ENCODE peak calls at places on chromosomes 4 and X, in five cellular contexts. Q is testis, O is mammary epithelial cell, B is GM23248, M is fibroblast of lung. T is an unnamed sample. For H3K4me1, the result is how much of the 10 kb centered on the place peaks cover.

GRCh38 chr4:2335729-2336101 is 73.8 kb upstream of the MXD4 start:
- DNase-seq in Q (no peak), O (no peak), B (no peak), M (no peak), T (no peak)

GRCh38 chr4:17469931-17470674 is 41.8 kb downstream of the QDPR start:
- DNase-seq in Q (no peak), O (peak), B (no peak), M (peak), T (no peak)

GRCh38 chrX:2967998-2968909 is 38.1 kb upstream of the ARSH start:
- DNase-seq in Q (peak), O (peak), B (peak), M (peak), T (no peak)

GRCh38 chr4:141501931-141502330 is 134.5 kb upstream of the IL15 start:
- DNase-seq in Q (no peak), O (no peak), B (peak), M (peak), T (no peak)

GRCh38 chr4:13918110-13918509 is 290.6 kb upstream of the BOD1L1 start:
- DNase-seq in Q (no peak), O (peak), B (peak), M (peak), T (peak)

GRCh38 chrX:9316096-9316495 is 148.8 kb upstream of the TBL1X start:
- DNase-seq in Q (no peak), O (no peak), B (no peak), M (peak), T (no peak)

GRCh38 chrX:156005144-156005543 is 7.6 kb downstream of the IL9R start:
- DNase-seq in Q (no peak), O (no peak), B (no peak), M (no peak), T (no peak)

GRCh38 chr4:1004557-1005485 is 6.6 kb upstream of the FGFRL1 start:
- DNase-seq in Q (no peak), O (no peak), B (no peak), M (no peak), T (no peak)

GRCh38 chr4:68267433-68267944 is 22.0 kb upstream of the TMPRSS11B start:
- DNase-seq in Q (no peak), O (peak), B (peak), M (peak), T (peak)

GRCh38 chr4:119706804-119707203 is 78.2 kb upstream of the PDE5A start:
- DNase-seq in Q (no peak), O (no peak), B (no peak), M (no peak), T (no peak)

GRCh38 chr4:119709418-119709817 is 80.8 kb upstream of the PDE5A start:
- DNase-seq in Q (no peak), O (no peak), B (no peak), M (no peak), T (peak)

DNA sequence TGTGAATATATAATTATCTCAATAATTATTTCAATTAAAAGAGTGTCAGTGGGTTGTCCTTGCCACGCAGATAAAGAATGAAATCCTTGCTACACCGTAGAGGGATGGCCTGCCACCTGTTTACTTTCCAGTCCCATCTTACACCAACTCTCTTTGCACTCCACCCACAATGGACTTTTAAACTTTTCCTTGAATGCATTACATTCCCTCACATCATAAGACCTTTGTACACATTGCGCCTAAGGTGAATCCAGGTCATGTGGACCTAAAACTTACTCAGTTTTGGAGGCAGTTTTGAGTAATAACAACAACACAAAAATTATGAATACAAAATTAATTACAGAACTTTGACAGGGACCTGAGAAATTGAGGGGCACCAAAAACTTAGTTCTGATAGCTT is 78.7 kb upstream of the PDE5A start:
- DNase-seq in Q (no peak), O (no peak), B (no peak), M (no peak), T (peak)
- H3K27ac ChIP-seq in Q (no peak), O (no peak), B (no peak), M (no peak), T (no peak)

GRCh38 chrX:133413218-133413925 is 1.9 kb downstream of the GPC4 start:
- DNase-seq in Q (no peak), O (no peak), B (no peak), M (no peak), T (no peak)
- H3K4me3 ChIP-seq in Q (peak), O (peak), B (peak), M (peak), T (peak)

GRCh38 chr4:152559641-152560040 is 23.7 kb upstream of the FBXW7 start:
- DNase-seq in Q (no peak), O (no peak), B (no peak), M (no peak), T (no peak)

GRCh38 chr4:152556814-152557213 is 20.9 kb upstream of the FBXW7 start:
- DNase-seq in Q (no peak), O (no peak), B (no peak), M (no peak), T (no peak)

GRCh38 chr4:152554742-152555141 is 18.9 kb upstream of the FBXW7 start:
- DNase-seq in Q (no peak), O (no peak), B (no peak), M (no peak), T (no peak)

GRCh38 chr4:152556283-152556682 is 20.4 kb upstream of the FBXW7 start:
- DNase-seq in Q (no peak), O (no peak), B (no peak), M (no peak), T (peak)
- H3K4me1 ChIP-seq in Q (under half), O (under half), B (under half), M (under half), T (under half)

GRCh38 chr4:3409571-3410091 is 32.1 kb upstream of the HGFAC start:
- DNase-seq in Q (no peak), O (no peak), B (no peak), M (no peak), T (no peak)

GRCh38 chr4:3408793-3409330 is 32.9 kb upstream of the HGFAC start:
- DNase-seq in Q (no peak), O (no peak), B (no peak), M (no peak), T (no peak)

GRCh38 chr4:3411676-3412075 is 30.1 kb upstream of the HGFAC start:
- DNase-seq in Q (no peak), O (no peak), B (no peak), M (no peak), T (no peak)

GRCh38 chr4:3412257-3413020 is 29.3 kb upstream of the HGFAC start:
- DNase-seq in Q (no peak), O (no peak), B (no peak), M (no peak), T (no peak)

GRCh38 chr4:3410401-3411135 is 31.2 kb upstream of the HGFAC start:
- DNase-seq in Q (no peak), O (no peak), B (no peak), M (no peak), T (no peak)
- H3K27ac ChIP-seq in Q (no peak), O (no peak), B (no peak), M (no peak), T (no peak)

GRCh38 chrX:70168238-70169188 is 8.8 kb upstream of the DGAT2L6 start:
- DNase-seq in Q (peak), O (peak), B (peak), M (peak), T (peak)
- H3K4me3 ChIP-seq in Q (no peak), O (no peak), B (peak), M (peak), T (no peak)

DNA sequence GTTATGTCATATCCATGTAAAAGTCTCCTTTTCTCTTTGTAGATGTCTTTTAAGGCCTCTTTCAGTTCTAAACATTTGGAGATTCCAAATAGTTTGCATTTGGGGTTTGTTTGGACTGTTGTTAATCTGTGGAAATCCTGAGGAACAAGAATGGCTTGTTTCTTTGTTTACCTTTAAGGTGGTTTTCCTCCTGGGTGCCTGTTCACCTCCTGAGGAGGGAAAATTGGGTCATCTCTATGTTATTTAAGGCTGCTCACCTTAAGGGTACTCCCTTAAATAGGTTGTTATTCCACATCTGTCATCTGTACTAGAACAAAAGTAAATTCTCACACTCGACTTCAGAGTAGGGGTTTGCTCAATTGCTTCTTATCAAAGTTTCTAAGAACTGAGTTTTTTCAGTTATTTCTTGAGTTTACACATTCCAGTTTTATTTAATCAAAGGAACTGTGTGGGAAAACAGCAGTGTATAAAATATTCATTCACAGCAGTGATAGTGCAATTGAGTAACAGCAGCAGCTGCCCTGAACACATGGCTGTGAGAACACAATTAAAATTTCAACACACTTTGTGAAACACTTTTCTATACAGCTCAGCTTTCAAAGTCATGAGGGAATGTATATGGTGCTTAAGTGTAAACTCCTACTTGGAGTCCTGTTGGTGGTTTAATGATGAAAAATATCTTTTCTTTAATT is 238.5 kb upstream of the PGRMC2 start:
- DNase-seq in Q (no peak), O (peak), B (peak), M (peak), T (no peak)
- H3K4me1 ChIP-seq in Q (under half), O (half or more), B (half or more), M (under half), T (under half)

GRCh38 chr4:85741421-85741820 is 266.5 kb downstream of the ARHGAP24 start:
- DNase-seq in Q (no peak), O (no peak), B (no peak), M (no peak), T (no peak)
- H3K27ac ChIP-seq in Q (no peak), O (no peak), B (peak), M (no peak), T (no peak)

GRCh38 chr4:147735413-147736301 is 3.8 kb downstream of the ARHGAP10 start:
- DNase-seq in Q (no peak), O (no peak), B (peak), M (no peak), T (no peak)

GRCh38 chr4:147736458-147736857 is 4.6 kb downstream of the ARHGAP10 start:
- DNase-seq in Q (no peak), O (peak), B (peak), M (peak), T (no peak)

GRCh38 chr4:147733614-147734344 is 1.9 kb downstream of the ARHGAP10 start:
- DNase-seq in Q (peak), O (peak), B (peak), M (peak), T (no peak)

GRCh38 chr4:147732516-147733193 is 767 bp downstream of the ARHGAP10 start:
- DNase-seq in Q (peak), O (peak), B (peak), M (peak), T (peak)

GRCh38 chr4:147734496-147734895 is 2.6 kb downstream of the ARHGAP10 start:
- DNase-seq in Q (no peak), O (no peak), B (no peak), M (no peak), T (no peak)
- H3K4me3 ChIP-seq in Q (peak), O (peak), B (peak), M (peak), T (no peak)

GRCh38 chr4:145503486-145504072 is 21.9 kb downstream of the SMAD1 start:
- DNase-seq in Q (no peak), O (no peak), B (no peak), M (no peak), T (no peak)

GRCh38 chr4:145498430-145498829 is 16.8 kb downstream of the SMAD1 start:
- DNase-seq in Q (no peak), O (no peak), B (no peak), M (no peak), T (no peak)

GRCh38 chr4:145505945-145506344 is 24.3 kb downstream of the SMAD1 start:
- DNase-seq in Q (no peak), O (no peak), B (no peak), M (no peak), T (no peak)

GRCh38 chr4:145501051-145501660 is 19.5 kb downstream of the SMAD1 start:
- DNase-seq in Q (no peak), O (no peak), B (no peak), M (no peak), T (no peak)

GRCh38 chr4:145502809-145503208 is 21.2 kb downstream of the SMAD1 start:
- DNase-seq in Q (no peak), O (no peak), B (no peak), M (no peak), T (no peak)
- H3K4me1 ChIP-seq in Q (under half), O (under half), B (under half), M (under half), T (under half)